ENCODE peak calls at places on chromosome 21, in nine cellular contexts. One of them, this sample, is unnamed. For H3K4me1, the result is how much of the 10 kb centered on the place peaks cover.

GRCh38 chr21:15001113-15001512 is 63.7 kb downstream of the NRIP1 start:
- DNase-seq in ovary: no peak
- DNase-seq in A549: no peak
- DNase-seq in sigmoid colon: no peak
- DNase-seq in tibial nerve: no peak
- DNase-seq in SK-N-SH: no peak
- DNase-seq in esophagus muscularis mucosa: no peak
- DNase-seq in transverse colon: no peak
- DNase-seq in GM12878: no peak
- DNase-seq in this sample: no peak

GRCh38 chr21:15840406-15840805 is 110.6 kb downstream of the USP25 start:
- DNase-seq in tibial nerve: no peak
- DNase-seq in ovary: no peak
- DNase-seq in A549: no peak
- DNase-seq in transverse colon: no peak
- DNase-seq in esophagus muscularis mucosa: no peak
- DNase-seq in SK-N-SH: no peak
- DNase-seq in sigmoid colon: no peak
- DNase-seq in GM12878: no peak
- DNase-seq in this sample: no peak

GRCh38 chr21:36910581-36911307 is 55.7 kb downstream of the HLCS start:
- DNase-seq in GM12878: no peak
- DNase-seq in ovary: no peak
- DNase-seq in tibial nerve: no peak
- DNase-seq in transverse colon: no peak
- DNase-seq in A549: peak
- DNase-seq in esophagus muscularis mucosa: no peak
- DNase-seq in SK-N-SH: peak
- DNase-seq in sigmoid colon: no peak
- DNase-seq in this sample: no peak

GRCh38 chr21:44850905-44851657 is 22.4 kb downstream of the PTTG1IP start:
- DNase-seq in GM12878: no peak
- DNase-seq in esophagus muscularis mucosa: no peak
- DNase-seq in A549: no peak
- DNase-seq in transverse colon: no peak
- DNase-seq in ovary: no peak
- DNase-seq in sigmoid colon: no peak
- DNase-seq in SK-N-SH: no peak
- DNase-seq in tibial nerve: no peak
- DNase-seq in this sample: no peak

GRCh38 chr21:45581322-45581712 is 39.1 kb upstream of the SLC19A1 start:
- DNase-seq in GM12878: no peak
- DNase-seq in A549: no peak
- DNase-seq in tibial nerve: no peak
- DNase-seq in SK-N-SH: peak
- DNase-seq in transverse colon: peak
- DNase-seq in esophagus muscularis mucosa: no peak
- DNase-seq in sigmoid colon: peak
- DNase-seq in ovary: no peak
- DNase-seq in this sample: peak

GRCh38 chr21:31991356-31992331 is 118.8 kb downstream of the HUNK start:
- DNase-seq in ovary: no peak
- DNase-seq in transverse colon: no peak
- DNase-seq in SK-N-SH: peak
- DNase-seq in sigmoid colon: no peak
- DNase-seq in esophagus muscularis mucosa: no peak
- DNase-seq in GM12878: no peak
- DNase-seq in tibial nerve: no peak
- DNase-seq in A549: no peak
- DNase-seq in this sample: no peak

GRCh38 chr21:39681845-39682244 is 63.1 kb upstream of the IGSF5 start:
- DNase-seq in GM12878: no peak
- DNase-seq in ovary: no peak
- DNase-seq in SK-N-SH: no peak
- DNase-seq in A549: peak
- DNase-seq in sigmoid colon: no peak
- DNase-seq in tibial nerve: no peak
- DNase-seq in transverse colon: no peak
- DNase-seq in esophagus muscularis mucosa: no peak
- DNase-seq in this sample: no peak

GRCh38 chr21:41634858-41635257 is 126.9 kb upstream of the TMPRSS2 start:
- DNase-seq in sigmoid colon: no peak
- DNase-seq in transverse colon: no peak
- DNase-seq in esophagus muscularis mucosa: no peak
- DNase-seq in tibial nerve: no peak
- DNase-seq in A549: no peak
- DNase-seq in ovary: no peak
- DNase-seq in SK-N-SH: no peak
- DNase-seq in GM12878: no peak
- DNase-seq in this sample: no peak

GRCh38 chr21:42171091-42172053 is 47.6 kb upstream of the ABCG1 start:
- DNase-seq in esophagus muscularis mucosa: no peak
- DNase-seq in SK-N-SH: no peak
- DNase-seq in tibial nerve: no peak
- DNase-seq in ovary: no peak
- DNase-seq in GM12878: no peak
- DNase-seq in transverse colon: peak
- DNase-seq in sigmoid colon: no peak
- DNase-seq in A549: peak
- DNase-seq in this sample: peak

GRCh38 chr21:41931041-41931451 is 22.8 kb downstream of the C2CD2 start:
- DNase-seq in esophagus muscularis mucosa: no peak
- DNase-seq in SK-N-SH: no peak
- DNase-seq in sigmoid colon: peak
- DNase-seq in GM12878: no peak
- DNase-seq in tibial nerve: no peak
- DNase-seq in transverse colon: no peak
- DNase-seq in ovary: no peak
- DNase-seq in A549: no peak
- DNase-seq in this sample: no peak

GRCh38 chr21:31159808-31160207 is 121.5 kb upstream of the KRTAP19-8 start:
- DNase-seq in ovary: no peak
- DNase-seq in esophagus muscularis mucosa: no peak
- DNase-seq in SK-N-SH: no peak
- DNase-seq in transverse colon: no peak
- DNase-seq in A549: no peak
- DNase-seq in tibial nerve: no peak
- DNase-seq in GM12878: no peak
- DNase-seq in sigmoid colon: no peak
- DNase-seq in this sample: no peak

GRCh38 chr21:41477641-41478318 is 30.2 kb downstream of the TMPRSS2 start:
- DNase-seq in ovary: no peak
- DNase-seq in GM12878: no peak
- DNase-seq in transverse colon: no peak
- DNase-seq in sigmoid colon: no peak
- DNase-seq in esophagus muscularis mucosa: no peak
- DNase-seq in SK-N-SH: no peak
- DNase-seq in A549: no peak
- DNase-seq in tibial nerve: no peak
- DNase-seq in this sample: peak

GRCh38 chr21:41138711-41139110 is 29.2 kb upstream of the BACE2 start:
- DNase-seq in ovary: no peak
- DNase-seq in esophagus muscularis mucosa: no peak
- DNase-seq in SK-N-SH: no peak
- DNase-seq in sigmoid colon: no peak
- DNase-seq in tibial nerve: no peak
- DNase-seq in transverse colon: no peak
- DNase-seq in A549: no peak
- DNase-seq in GM12878: no peak
- DNase-seq in this sample: no peak

GRCh38 chr21:37370152-37371040 is 3.8 kb downstream of the DYRK1A start:
- DNase-seq in A549: no peak
- DNase-seq in SK-N-SH: no peak
- DNase-seq in sigmoid colon: no peak
- DNase-seq in GM12878: no peak
- DNase-seq in ovary: no peak
- DNase-seq in transverse colon: no peak
- DNase-seq in esophagus muscularis mucosa: no peak
- DNase-seq in tibial nerve: no peak
- DNase-seq in this sample: no peak

GRCh38 chr21:38126677-38127271 is 130.0 kb upstream of the KCNJ15 start:
- DNase-seq in ovary: no peak
- DNase-seq in A549: peak
- DNase-seq in tibial nerve: peak
- DNase-seq in SK-N-SH: peak
- DNase-seq in sigmoid colon: no peak
- DNase-seq in esophagus muscularis mucosa: no peak
- DNase-seq in GM12878: no peak
- DNase-seq in transverse colon: peak
- DNase-seq in this sample: peak

GRCh38 chr21:33198346-33199135 is 31.2 kb upstream of the IFNAR2 start:
- DNase-seq in transverse colon: peak
- DNase-seq in tibial nerve: peak
- DNase-seq in ovary: no peak
- DNase-seq in GM12878: no peak
- DNase-seq in esophagus muscularis mucosa: no peak
- DNase-seq in A549: no peak
- DNase-seq in sigmoid colon: peak
- DNase-seq in SK-N-SH: no peak
- DNase-seq in this sample: no peak

GRCh38 chr21:35005077-35005476 is 44.0 kb downstream of the RUNX1 start:
- DNase-seq in A549: no peak
- DNase-seq in transverse colon: no peak
- DNase-seq in GM12878: no peak
- DNase-seq in esophagus muscularis mucosa: no peak
- DNase-seq in tibial nerve: no peak
- DNase-seq in SK-N-SH: no peak
- DNase-seq in sigmoid colon: no peak
- DNase-seq in ovary: no peak
- DNase-seq in this sample: no peak

GRCh38 chr21:35007348-35007747 is 41.8 kb downstream of the RUNX1 start:
- DNase-seq in sigmoid colon: no peak
- DNase-seq in ovary: no peak
- DNase-seq in A549: no peak
- DNase-seq in GM12878: no peak
- DNase-seq in SK-N-SH: no peak
- DNase-seq in tibial nerve: no peak
- DNase-seq in esophagus muscularis mucosa: no peak
- DNase-seq in transverse colon: no peak
- DNase-seq in this sample: no peak

GRCh38 chr21:35005825-35006224 is 43.3 kb downstream of the RUNX1 start:
- DNase-seq in transverse colon: no peak
- DNase-seq in ovary: no peak
- DNase-seq in SK-N-SH: no peak
- DNase-seq in GM12878: no peak
- DNase-seq in A549: no peak
- DNase-seq in esophagus muscularis mucosa: no peak
- DNase-seq in tibial nerve: no peak
- DNase-seq in sigmoid colon: no peak
- DNase-seq in this sample: no peak

GRCh38 chr21:35006771-35007170 is 42.3 kb downstream of the RUNX1 start:
- DNase-seq in SK-N-SH: no peak
- DNase-seq in tibial nerve: no peak
- DNase-seq in A549: no peak
- DNase-seq in esophagus muscularis mucosa: no peak
- DNase-seq in GM12878: no peak
- DNase-seq in ovary: no peak
- DNase-seq in sigmoid colon: no peak
- DNase-seq in transverse colon: no peak
- DNase-seq in this sample: no peak

GRCh38 chr21:35006248-35006647 is 42.9 kb downstream of the RUNX1 start:
- DNase-seq in SK-N-SH: no peak
- DNase-seq in sigmoid colon: no peak
- DNase-seq in tibial nerve: no peak
- DNase-seq in transverse colon: no peak
- DNase-seq in ovary: no peak
- DNase-seq in esophagus muscularis mucosa: no peak
- DNase-seq in A549: no peak
- DNase-seq in GM12878: no peak
- DNase-seq in this sample: no peak
- H3K4me1 ChIP-seq in SK-N-SH: under half
- H3K4me1 ChIP-seq in sigmoid colon: under half
- H3K4me1 ChIP-seq in tibial nerve: under half
- H3K4me1 ChIP-seq in transverse colon: under half
- H3K4me1 ChIP-seq in ovary: under half
- H3K4me1 ChIP-seq in esophagus muscularis mucosa: under half
- H3K4me1 ChIP-seq in A549: under half
- H3K4me1 ChIP-seq in GM12878: under half
- H3K4me1 ChIP-seq in this sample: under half

DNA sequence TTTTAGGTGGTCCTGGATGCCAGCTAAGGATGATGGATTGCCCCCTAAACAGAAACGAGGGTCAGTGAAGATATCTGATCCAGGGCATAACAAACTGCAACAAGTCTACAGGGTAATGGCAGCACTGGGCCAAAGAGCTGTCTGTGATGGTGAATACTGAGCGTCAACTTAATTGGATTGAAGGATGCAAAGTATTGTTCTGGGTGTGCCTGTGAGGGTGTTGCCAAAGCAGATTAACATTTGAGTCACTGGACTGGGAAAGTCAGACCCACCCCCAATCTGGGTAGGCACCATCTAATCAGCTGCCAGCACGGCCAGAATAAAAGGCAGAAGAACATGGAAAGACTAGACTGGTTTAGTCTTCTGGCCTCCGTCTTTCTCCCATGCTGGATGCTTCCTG is 235.0 kb downstream of the SETD4 start:
- DNase-seq in A549: no peak
- DNase-seq in ovary: no peak
- DNase-seq in GM12878: no peak
- DNase-seq in tibial nerve: no peak
- DNase-seq in esophagus muscularis mucosa: no peak
- DNase-seq in sigmoid colon: no peak
- DNase-seq in SK-N-SH: no peak
- DNase-seq in transverse colon: no peak
- DNase-seq in this sample: no peak
- TF ChIP-seq EP300 in A549: no peak
- TF ChIP-seq EP300 in ovary: no peak
- TF ChIP-seq EP300 in GM12878: no peak
- TF ChIP-seq EP300 in tibial nerve: no peak
- TF ChIP-seq EP300 in esophagus muscularis mucosa: no peak
- TF ChIP-seq EP300 in sigmoid colon: no peak
- TF ChIP-seq EP300 in SK-N-SH: no peak
- TF ChIP-seq EP300 in transverse colon: no peak
- TF ChIP-seq EP300 in this sample: no peak

DNA sequence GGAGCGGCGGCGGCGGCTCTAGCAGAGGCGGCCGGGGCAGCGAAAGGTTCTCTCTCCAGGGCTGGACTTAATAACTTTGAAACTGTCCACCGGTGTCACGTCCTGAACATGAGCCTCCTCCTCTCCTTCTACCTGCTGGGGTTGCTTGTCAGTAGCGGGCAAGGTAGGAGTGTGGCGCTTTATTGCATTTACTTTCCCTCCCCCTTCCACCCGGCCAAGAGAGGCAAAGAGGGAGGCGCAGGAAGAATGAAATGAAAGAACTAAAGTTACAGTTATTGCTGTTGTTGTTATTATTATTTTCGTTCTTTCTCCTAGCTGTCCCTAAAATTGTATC is 214 bp downstream of the NCAM2 start:
- DNase-seq in A549: no peak
- DNase-seq in tibial nerve: no peak
- DNase-seq in sigmoid colon: no peak
- DNase-seq in GM12878: no peak
- DNase-seq in esophagus muscularis mucosa: no peak
- DNase-seq in SK-N-SH: no peak
- DNase-seq in transverse colon: no peak
- DNase-seq in ovary: no peak
- DNase-seq in this sample: no peak
- H3K4me3 ChIP-seq in A549: peak
- H3K4me3 ChIP-seq in tibial nerve: peak
- H3K4me3 ChIP-seq in sigmoid colon: peak
- H3K4me3 ChIP-seq in GM12878: no peak
- H3K4me3 ChIP-seq in esophagus muscularis mucosa: peak
- H3K4me3 ChIP-seq in SK-N-SH: peak
- H3K4me3 ChIP-seq in transverse colon: peak
- H3K4me3 ChIP-seq in ovary: peak
- H3K4me3 ChIP-seq in this sample: peak

GRCh38 chr21:26126168-26126553 is 44.4 kb downstream of the APP start:
- DNase-seq in ovary: no peak
- DNase-seq in tibial nerve: no peak
- DNase-seq in sigmoid colon: no peak
- DNase-seq in SK-N-SH: no peak
- DNase-seq in GM12878: no peak
- DNase-seq in esophagus muscularis mucosa: no peak
- DNase-seq in transverse colon: no peak
- DNase-seq in A549: no peak
- DNase-seq in this sample: no peak
- H3K4me1 ChIP-seq in ovary: under half
- H3K4me1 ChIP-seq in tibial nerve: under half
- H3K4me1 ChIP-seq in sigmoid colon: half or more
- H3K4me1 ChIP-seq in SK-N-SH: under half
- H3K4me1 ChIP-seq in GM12878: under half
- H3K4me1 ChIP-seq in esophagus muscularis mucosa: half or more
- H3K4me1 ChIP-seq in transverse colon: under half
- H3K4me1 ChIP-seq in A549: half or more
- H3K4me1 ChIP-seq in this sample: half or more